ENCODE peak calls at places on chromosomes 12 and 14, in six cellular contexts. H is HFFc6, U is tibial artery, O is A549, Z is coronary artery, T is astrocyte of the spinal cord. E is an unnamed sample.

GRCh38 chr12:95790025-95790911 is at the start of gene NTN4:
- DNase-seq in H (peak; percentile 33), U (peak; percentile 74), O (peak; percentile 33), Z (peak; percentile 77), T (peak; percentile 41), E (peak; percentile 65)

GRCh38 chr14:54814076-54814475 is 88.5 kb downstream of the GCH1 start:
- DNase-seq in H (no peak), U (no peak), O (no peak), Z (no peak), T (no peak), E (peak; percentile 21)

GRCh38 chr14:22231022-22231421 is 358.0 kb downstream of the DAD1 start:
- DNase-seq in H (no peak), U (no peak), O (no peak), Z (no peak), T (no peak), E (no peak)

GRCh38 chr14:38578278-38578681 is 322.4 kb upstream of the CLEC14A start:
- DNase-seq in H (no peak), U (no peak), O (no peak), Z (no peak), T (peak; percentile 38), E (no peak)

GRCh38 chr12:122917508-122918227 is 21.7 kb upstream of the VPS37B start:
- DNase-seq in H (peak; percentile 78), U (peak; percentile 72), O (no peak), Z (no peak), T (peak; percentile 55), E (peak; percentile 51)

GRCh38 chr12:57237952-57238853 is 8.7 kb downstream of the SHMT2 start:
- DNase-seq in H (no peak), U (peak; percentile 75), O (no peak), Z (peak; percentile 76), T (no peak), E (no peak)

GRCh38 chr14:105419305-105420091 is at the start of gene MTA1:
- DNase-seq in H (no peak), U (no peak), O (no peak), Z (peak; percentile 77), T (no peak), E (peak; percentile 38)

GRCh38 chr14:55581011-55581806 is 1.2 kb downstream of the KTN1 start:
- DNase-seq in H (peak; percentile 20), U (no peak), O (peak; percentile 26), Z (no peak), T (peak; percentile 39), E (peak; percentile 48)

GRCh38 chr12:132776816-132777568 is 15.4 kb upstream of the ANKLE2 start:
- DNase-seq in H (no peak), U (no peak), O (no peak), Z (no peak), T (peak; percentile 36), E (no peak)

GRCh38 chr12:102612008-102612407 is 131.6 kb upstream of the IGF1 start:
- DNase-seq in H (no peak), U (no peak), O (no peak), Z (no peak), T (no peak), E (no peak)

GRCh38 chr14:76464856-76465255 is 88.9 kb downstream of the ESRRB start:
- DNase-seq in H (no peak), U (no peak), O (no peak), Z (no peak), T (no peak), E (no peak)

GRCh38 chr14:92495041-92495440 is 18.5 kb upstream of the RIN3 start:
- DNase-seq in H (peak; percentile 74), U (no peak), O (no peak), Z (peak; percentile 54), T (no peak), E (no peak)

GRCh38 chr14:52351561-52352491 is 37.7 kb downstream of the PTGER2 start:
- DNase-seq in H (peak; percentile 73), U (no peak), O (no peak), Z (no peak), T (peak; percentile 49), E (no peak)

GRCh38 chr14:78425332-78425731 is 255.2 kb downstream of the NRXN3 start:
- DNase-seq in H (no peak), U (no peak), O (no peak), Z (no peak), T (no peak), E (no peak)

GRCh38 chr14:22505309-22505708 is 83.7 kb downstream of the DAD1 start:
- DNase-seq in H (no peak), U (no peak), O (no peak), Z (no peak), T (no peak), E (no peak)

GRCh38 chr12:128761305-128761880 is 62.4 kb downstream of the SLC15A4 start:
- DNase-seq in H (no peak), U (no peak), O (no peak), Z (no peak), T (no peak), E (no peak)

GRCh38 chr14:52835122-52835903 is 43.9 kb upstream of the GNPNAT1 start:
- DNase-seq in H (peak; percentile 72), U (no peak), O (peak; percentile 66), Z (no peak), T (peak; percentile 79), E (no peak)

GRCh38 chr12:8665729-8666128 is 3.1 kb upstream of the MFAP5 start:
- DNase-seq in H (no peak), U (no peak), O (no peak), Z (no peak), T (no peak), E (no peak)

GRCh38 chr14:93150227-93151206 is 34.2 kb downstream of the MOAP1 start:
- DNase-seq in H (no peak), U (no peak), O (no peak), Z (no peak), T (no peak), E (peak; percentile 68)

GRCh38 chr12:3317841-3318501 is 173.0 kb upstream of the PRMT8 start:
- DNase-seq in H (no peak), U (no peak), O (no peak), Z (no peak), T (no peak), E (no peak)

GRCh38 chr12:69866698-69867097 is 41.7 kb downstream of the MYRFL start:
- DNase-seq in H (no peak), U (no peak), O (no peak), Z (no peak), T (no peak), E (no peak)

DNA sequence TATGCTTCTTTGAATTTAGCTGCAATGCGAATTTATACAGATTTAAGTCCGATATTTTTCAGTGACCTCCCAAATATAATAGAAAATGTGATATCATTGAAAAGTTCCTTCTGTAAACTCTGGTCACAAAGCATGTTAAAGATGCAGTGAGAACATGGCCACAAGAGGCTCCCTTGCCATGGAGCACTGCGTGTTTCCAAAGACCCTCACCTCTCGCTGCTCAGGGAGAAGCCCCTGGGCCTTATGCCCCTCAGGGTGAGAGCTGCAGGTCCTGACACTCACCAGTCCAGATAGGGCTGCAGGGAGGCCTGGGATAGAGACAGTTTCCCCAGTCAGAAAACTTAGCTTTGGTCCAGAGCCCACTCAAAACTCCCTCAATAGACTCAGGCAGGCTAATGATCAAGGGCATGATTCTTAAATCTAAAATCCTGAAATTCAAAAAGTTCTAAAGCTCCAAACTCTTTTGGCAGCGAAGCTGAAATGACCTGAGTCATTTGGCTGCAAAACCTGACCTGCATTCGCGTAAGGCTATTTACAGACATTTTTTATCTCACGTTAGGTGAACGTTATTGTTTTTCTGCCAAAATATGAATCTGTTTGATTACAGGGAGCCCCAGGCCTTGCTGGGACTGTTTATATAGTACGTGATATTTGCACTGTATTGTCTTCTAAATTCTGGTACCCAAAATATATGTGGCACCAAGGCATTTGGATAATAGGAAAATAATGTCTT is 67.8 kb downstream of the CAPZA3 start:
- DNase-seq in H (no peak), U (no peak), O (no peak), Z (no peak), T (no peak), E (no peak)
- TF ChIP-seq CTCF in H (peak; percentile 15), U (no peak), O (no peak), Z (no peak), T (no peak), E (no peak)

DNA sequence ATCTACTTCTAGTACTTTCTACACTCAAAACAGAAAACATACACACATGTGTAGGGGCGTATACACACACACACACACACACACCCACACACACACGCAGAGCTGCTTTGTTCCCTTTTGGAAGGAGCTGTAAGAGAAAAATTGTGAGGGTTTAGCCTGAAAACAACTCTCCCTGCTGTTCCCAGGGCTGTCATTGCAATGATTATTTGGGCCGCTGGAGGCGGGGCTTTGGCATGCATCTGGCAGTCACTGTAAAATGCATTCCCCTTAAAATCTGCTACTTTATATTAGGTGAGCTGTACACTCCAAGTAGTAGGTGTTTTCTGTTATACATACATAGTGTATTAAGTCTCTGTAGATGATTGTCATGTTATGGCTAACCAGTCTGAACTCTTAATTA is 29.1 kb upstream of the SLC38A2 start:
- DNase-seq in H (no peak), U (peak; percentile 77), O (no peak), Z (no peak), T (peak; percentile 61), E (no peak)
- TF ChIP-seq CTCF in H (peak; percentile 15), U (peak; percentile 47), O (no peak), Z (peak; percentile 27), T (no peak), E (no peak)

DNA sequence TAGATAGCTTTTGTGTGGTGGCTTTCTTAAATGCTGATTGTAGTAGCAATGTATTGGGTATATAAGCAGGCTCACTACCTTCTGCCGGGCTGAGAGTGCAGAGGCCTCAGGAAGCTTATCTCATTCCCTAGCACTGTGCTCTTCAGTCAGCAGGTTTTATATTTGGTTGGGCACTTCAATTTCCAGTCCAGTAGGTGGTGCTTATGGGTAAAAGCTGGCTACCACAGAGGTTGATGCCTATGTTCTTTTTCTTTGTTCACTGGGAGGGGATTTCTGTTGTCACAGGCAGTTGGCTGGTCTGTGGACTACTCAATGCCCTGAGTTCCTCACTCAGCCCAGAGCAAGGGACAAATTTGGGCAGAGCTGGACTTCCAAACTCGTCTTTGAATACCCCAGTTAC is 43.0 kb upstream of the GLIPR1 start:
- DNase-seq in H (peak; percentile 43), U (no peak), O (no peak), Z (no peak), T (peak; percentile 40), E (no peak)
- TF ChIP-seq CTCF in H (peak; percentile 63), U (no peak), O (no peak), Z (no peak), T (peak; percentile 45), E (no peak)

GRCh38 chr14:20755037-20755436 is 9.3 kb downstream of the EDDM3A start:
- DNase-seq in H (no peak), U (no peak), O (no peak), Z (no peak), T (no peak), E (no peak)

GRCh38 chr14:20754308-20754707 is 8.6 kb downstream of the EDDM3A start:
- DNase-seq in H (no peak), U (no peak), O (no peak), Z (no peak), T (no peak), E (no peak)

GRCh38 chr14:20760950-20761349 is 7.3 kb upstream of the EDDM3B start:
- DNase-seq in H (no peak), U (no peak), O (no peak), Z (no peak), T (no peak), E (peak; percentile 40)

GRCh38 chr14:20751963-20752562 is 6.4 kb downstream of the EDDM3A start:
- DNase-seq in H (no peak), U (no peak), O (no peak), Z (no peak), T (no peak), E (no peak)

DNA sequence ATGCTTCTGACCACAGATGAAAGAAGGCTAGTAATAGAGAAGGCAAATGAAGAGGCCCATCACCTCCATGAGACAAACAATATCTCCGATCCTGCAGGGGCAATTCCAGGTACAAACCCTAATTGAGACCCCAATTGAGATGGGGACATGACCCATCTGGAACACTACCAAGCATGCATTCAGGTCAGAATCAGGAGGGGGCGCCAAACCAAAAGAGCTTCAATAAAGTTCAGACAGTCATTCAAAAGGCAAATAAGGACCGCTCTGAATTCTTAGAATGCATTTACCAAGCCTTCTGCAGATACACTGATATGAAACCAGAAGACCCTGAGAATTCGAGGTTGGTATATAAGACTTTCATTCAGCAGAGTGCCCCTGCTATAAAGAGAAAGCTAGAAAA is 10.2 kb upstream of the EDDM3B start:
- DNase-seq in H (no peak), U (no peak), O (no peak), Z (no peak), T (no peak), E (no peak)
- TF ChIP-seq CTCF in H (peak; percentile 12), U (no peak), O (peak; percentile 22), Z (no peak), T (no peak), E (no peak)

E was measured in Calu3.